ENCODE peak calls at places on chromosomes 3 and 15, in five cellular contexts. One of them, this sample, is unnamed.

GRCh38 chr3:54357307-54357706 is 235.0 kb downstream of the CACNA2D3 start:
- DNase-seq in heart left ventricle: no peak
- DNase-seq in A549: no peak
- DNase-seq in upper lobe of left lung: no peak
- DNase-seq in GM23248: no peak
- DNase-seq in this sample: no peak

GRCh38 chr3:68988740-68989139 is 24.7 kb downstream of the EOGT start:
- DNase-seq in heart left ventricle: no peak
- DNase-seq in upper lobe of left lung: no peak
- DNase-seq in GM23248: peak
- DNase-seq in A549: no peak
- DNase-seq in this sample: no peak

GRCh38 chr3:79560698-79561097 is 207.1 kb downstream of the ROBO1 start:
- DNase-seq in heart left ventricle: no peak
- DNase-seq in GM23248: no peak
- DNase-seq in A549: no peak
- DNase-seq in upper lobe of left lung: no peak
- DNase-seq in this sample: no peak

GRCh38 chr3:19384868-19385267 is 236.6 kb downstream of the KCNH8 start:
- DNase-seq in A549: no peak
- DNase-seq in heart left ventricle: no peak
- DNase-seq in GM23248: no peak
- DNase-seq in upper lobe of left lung: no peak
- DNase-seq in this sample: no peak

GRCh38 chr15:99135194-99135593 is 30.3 kb downstream of the SYNM start:
- DNase-seq in upper lobe of left lung: no peak
- DNase-seq in GM23248: no peak
- DNase-seq in heart left ventricle: no peak
- DNase-seq in A549: no peak
- DNase-seq in this sample: no peak

GRCh38 chr3:154568064-154568463 is 138.1 kb upstream of the GPR149 start:
- DNase-seq in A549: no peak
- DNase-seq in GM23248: no peak
- DNase-seq in heart left ventricle: no peak
- DNase-seq in upper lobe of left lung: no peak
- DNase-seq in this sample: no peak

GRCh38 chr3:157494581-157495281 is 8.5 kb downstream of the VEPH1 start:
- DNase-seq in heart left ventricle: no peak
- DNase-seq in A549: no peak
- DNase-seq in upper lobe of left lung: no peak
- DNase-seq in GM23248: peak
- DNase-seq in this sample: no peak

GRCh38 chr3:43893721-43894120 is 203.0 kb downstream of the ABHD5 start:
- DNase-seq in heart left ventricle: no peak
- DNase-seq in upper lobe of left lung: no peak
- DNase-seq in A549: peak
- DNase-seq in GM23248: peak
- DNase-seq in this sample: no peak

GRCh38 chr3:81291586-81291985 is 469.9 kb downstream of the GBE1 start:
- DNase-seq in heart left ventricle: no peak
- DNase-seq in A549: no peak
- DNase-seq in GM23248: no peak
- DNase-seq in upper lobe of left lung: no peak
- DNase-seq in this sample: no peak

GRCh38 chr3:12518266-12519028 is 26.9 kb downstream of the MKRN2OS start:
- DNase-seq in upper lobe of left lung: no peak
- DNase-seq in heart left ventricle: no peak
- DNase-seq in A549: no peak
- DNase-seq in GM23248: no peak
- DNase-seq in this sample: no peak

GRCh38 chr3:121995190-121996137 is 26.6 kb downstream of the ILDR1 start:
- DNase-seq in GM23248: peak
- DNase-seq in A549: peak
- DNase-seq in upper lobe of left lung: peak
- DNase-seq in heart left ventricle: peak
- DNase-seq in this sample: peak

GRCh38 chr15:41773729-41774061 is 589 bp upstream of the MAPKBP1 start:
- DNase-seq in A549: no peak
- DNase-seq in GM23248: no peak
- DNase-seq in heart left ventricle: no peak
- DNase-seq in upper lobe of left lung: no peak
- DNase-seq in this sample: no peak
- H3K27ac ChIP-seq in A549: peak
- H3K27ac ChIP-seq in GM23248: peak
- H3K27ac ChIP-seq in heart left ventricle: peak
- H3K27ac ChIP-seq in upper lobe of left lung: peak
- H3K27ac ChIP-seq in this sample: peak

GRCh38 chr3:15942936-15943335 is 145.2 kb upstream of the ANKRD28 start:
- DNase-seq in heart left ventricle: no peak
- DNase-seq in A549: no peak
- DNase-seq in GM23248: no peak
- DNase-seq in upper lobe of left lung: no peak
- DNase-seq in this sample: no peak

GRCh38 chr3:15942462-15942861 is 144.7 kb upstream of the ANKRD28 start:
- DNase-seq in GM23248: no peak
- DNase-seq in A549: no peak
- DNase-seq in upper lobe of left lung: no peak
- DNase-seq in heart left ventricle: no peak
- DNase-seq in this sample: no peak

GRCh38 chr3:15952543-15953175 is 154.9 kb upstream of the ANKRD28 start:
- DNase-seq in GM23248: peak
- DNase-seq in A549: no peak
- DNase-seq in heart left ventricle: no peak
- DNase-seq in upper lobe of left lung: no peak
- DNase-seq in this sample: no peak

GRCh38 chr3:15953841-15954240 is 156.1 kb upstream of the ANKRD28 start:
- DNase-seq in GM23248: peak
- DNase-seq in upper lobe of left lung: no peak
- DNase-seq in A549: peak
- DNase-seq in heart left ventricle: no peak
- DNase-seq in this sample: peak

GRCh38 chr3:15948403-15948802 is 150.6 kb upstream of the ANKRD28 start:
- DNase-seq in A549: no peak
- DNase-seq in upper lobe of left lung: no peak
- DNase-seq in GM23248: peak
- DNase-seq in heart left ventricle: no peak
- DNase-seq in this sample: no peak
- H3K27ac ChIP-seq in A549: no peak
- H3K27ac ChIP-seq in upper lobe of left lung: no peak
- H3K27ac ChIP-seq in GM23248: no peak
- H3K27ac ChIP-seq in heart left ventricle: no peak
- H3K27ac ChIP-seq in this sample: no peak

GRCh38 chr3:138354376-138354775 is 6.0 kb downstream of the MRAS start:
- DNase-seq in heart left ventricle: no peak
- DNase-seq in upper lobe of left lung: no peak
- DNase-seq in GM23248: no peak
- DNase-seq in A549: no peak
- DNase-seq in this sample: no peak

GRCh38 chr3:138351151-138351550 is 2.8 kb downstream of the MRAS start:
- DNase-seq in upper lobe of left lung: peak
- DNase-seq in heart left ventricle: no peak
- DNase-seq in GM23248: no peak
- DNase-seq in A549: no peak
- DNase-seq in this sample: no peak

GRCh38 chr3:138348950-138349739 is 766 bp downstream of the MRAS start:
- DNase-seq in GM23248: peak
- DNase-seq in heart left ventricle: no peak
- DNase-seq in A549: peak
- DNase-seq in upper lobe of left lung: no peak
- DNase-seq in this sample: no peak

GRCh38 chr3:138349926-138350665 is 1.7 kb downstream of the MRAS start:
- DNase-seq in GM23248: peak
- DNase-seq in upper lobe of left lung: no peak
- DNase-seq in A549: no peak
- DNase-seq in heart left ventricle: no peak
- DNase-seq in this sample: no peak

DNA sequence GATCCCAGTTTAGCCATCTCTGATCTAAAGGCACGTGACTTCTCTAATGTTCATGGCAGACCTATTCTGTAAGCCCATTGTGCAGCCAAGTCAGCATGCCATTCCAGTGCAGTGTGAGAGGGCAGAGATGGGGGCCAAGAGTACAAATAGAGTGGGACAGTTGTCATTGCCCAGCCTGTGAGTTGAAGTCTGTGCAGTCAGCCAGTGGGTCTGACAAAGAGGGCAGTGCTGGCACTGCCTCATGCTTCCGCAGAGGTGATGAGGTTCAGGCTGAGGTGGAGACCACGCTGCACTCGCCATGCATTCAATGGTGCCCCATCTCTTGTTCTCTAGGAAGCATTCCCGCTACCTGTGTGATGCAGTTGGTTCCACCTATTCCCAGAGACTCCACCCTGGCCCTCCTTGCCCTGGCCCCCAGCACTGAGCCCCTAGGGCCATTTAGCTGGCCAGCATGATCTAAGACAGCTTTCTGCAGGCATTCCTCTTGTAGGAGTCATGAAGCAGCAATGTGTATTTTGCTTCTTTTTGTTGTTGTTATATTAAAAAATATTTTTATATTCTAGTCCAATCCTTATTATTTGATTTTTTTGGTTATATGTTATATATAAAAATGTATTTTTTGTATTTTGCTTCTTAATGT is 3.7 kb downstream of the MRAS start:
- DNase-seq in heart left ventricle: peak
- DNase-seq in GM23248: peak
- DNase-seq in A549: no peak
- DNase-seq in upper lobe of left lung: no peak
- DNase-seq in this sample: no peak
- H3K27ac ChIP-seq in heart left ventricle: peak
- H3K27ac ChIP-seq in GM23248: no peak
- H3K27ac ChIP-seq in A549: no peak
- H3K27ac ChIP-seq in upper lobe of left lung: no peak
- H3K27ac ChIP-seq in this sample: no peak

DNA sequence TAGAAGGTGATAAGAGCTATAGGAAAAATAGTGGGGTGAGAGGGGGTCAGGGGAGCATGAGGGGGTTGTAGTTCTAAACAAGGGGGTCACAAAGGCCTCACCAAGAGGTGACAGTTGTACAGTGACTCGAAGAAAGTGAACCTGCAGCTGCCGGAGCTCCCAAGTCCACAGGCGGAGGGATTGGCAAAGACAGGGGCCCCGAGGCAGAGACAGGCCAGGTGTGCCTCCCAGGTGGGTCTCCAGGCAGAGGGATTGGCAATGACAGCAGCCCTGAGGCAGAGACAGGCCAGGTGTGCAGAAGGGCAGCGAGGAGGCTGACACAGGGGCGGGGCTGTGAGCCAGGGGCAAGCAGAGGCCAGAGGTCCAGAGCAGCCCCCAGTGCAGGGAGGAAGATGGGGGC is 63.7 kb downstream of the DNAJB8 start:
- DNase-seq in heart left ventricle: no peak
- DNase-seq in upper lobe of left lung: no peak
- DNase-seq in GM23248: no peak
- DNase-seq in A549: no peak
- DNase-seq in this sample: no peak
- H3K27ac ChIP-seq in heart left ventricle: no peak
- H3K27ac ChIP-seq in upper lobe of left lung: no peak
- H3K27ac ChIP-seq in GM23248: no peak
- H3K27ac ChIP-seq in A549: no peak
- H3K27ac ChIP-seq in this sample: no peak

GRCh38 chr15:78537266-78537665 is 3.0 kb upstream of the PSMA4 start:
- DNase-seq in heart left ventricle: no peak
- DNase-seq in upper lobe of left lung: no peak
- DNase-seq in GM23248: no peak
- DNase-seq in A549: no peak
- DNase-seq in this sample: no peak
- H3K27ac ChIP-seq in heart left ventricle: peak
- H3K27ac ChIP-seq in upper lobe of left lung: no peak
- H3K27ac ChIP-seq in GM23248: no peak
- H3K27ac ChIP-seq in A549: no peak
- H3K27ac ChIP-seq in this sample: no peak

DNA sequence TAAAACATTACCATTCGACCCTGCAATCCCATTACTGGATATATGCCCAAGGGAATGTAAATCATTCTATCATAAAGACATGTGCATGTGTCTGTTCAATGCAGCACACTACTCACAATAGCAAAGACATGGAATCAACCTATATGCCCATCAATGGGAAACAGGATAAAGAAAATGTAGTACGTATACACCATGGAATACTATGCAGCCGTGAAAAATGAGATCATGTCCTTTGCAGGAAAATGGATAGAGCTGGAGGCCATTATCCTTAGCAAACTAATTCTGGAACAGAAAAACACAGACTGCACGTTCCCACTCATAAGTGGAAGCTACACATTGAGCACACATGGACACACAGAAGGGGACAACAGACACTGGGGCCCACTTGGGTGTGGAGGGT is 20.4 kb upstream of the PYDC2 start:
- DNase-seq in A549: no peak
- DNase-seq in upper lobe of left lung: no peak
- DNase-seq in heart left ventricle: no peak
- DNase-seq in GM23248: no peak
- DNase-seq in this sample: no peak
- H3K27ac ChIP-seq in A549: no peak
- H3K27ac ChIP-seq in upper lobe of left lung: no peak
- H3K27ac ChIP-seq in heart left ventricle: no peak
- H3K27ac ChIP-seq in GM23248: no peak
- H3K27ac ChIP-seq in this sample: no peak